ENCODE peak calls at places on chromosomes 11 and 22, in eight cellular contexts. U, S, E, V, Z, D, I and L are unnamed samples.

GRCh38 chr22:47331750-47332149 is 569.3 kb downstream of the TBC1D22A start:
- DNase-seq in U (no peak), S (no peak), E (no peak), V (no peak), Z (no peak), D (no peak), I (no peak), L (no peak)

GRCh38 chr11:6576471-6577373 is 26.7 kb downstream of the RRP8 start:
- DNase-seq in U (no peak), S (no peak), E (no peak), V (no peak), Z (peak; percentile 83), D (no peak), I (no peak), L (no peak)

GRCh38 chr11:65047581-65048422 is 6.8 kb downstream of the SAC3D1 start:
- DNase-seq in U (peak; percentile 53), S (no peak), E (peak; percentile 70), V (no peak), Z (peak; percentile 75), D (peak; percentile 7), I (no peak), L (no peak)

GRCh38 chr11:107840120-107840479 is 18.5 kb downstream of the SLC35F2 start:
- DNase-seq in U (no peak), S (no peak), E (no peak), V (no peak), Z (no peak), D (no peak), I (no peak), L (no peak)

GRCh38 chr22:36226189-36226588 is 13.1 kb downstream of the APOL2 start:
- DNase-seq in U (no peak), S (no peak), E (no peak), V (no peak), Z (no peak), D (no peak), I (no peak), L (no peak)

GRCh38 chr11:102546923-102547471 is 16.4 kb upstream of the MMP7 start:
- DNase-seq in U (no peak), S (no peak), E (no peak), V (no peak), Z (no peak), D (no peak), I (no peak), L (no peak)

GRCh38 chr22:44702479-44703219 is 645 bp downstream of the PRR5 start:
- DNase-seq in U (peak; percentile 50), S (peak; percentile 51), E (peak; percentile 71), V (peak; percentile 40), Z (no peak), D (no peak), I (no peak), L (peak; percentile 56)

GRCh38 chr11:65260302-65260701 is 1.5 kb upstream of the POLA2 start:
- DNase-seq in U (no peak), S (no peak), E (no peak), V (no peak), Z (peak; percentile 58), D (no peak), I (no peak), L (no peak)

GRCh38 chr11:112366777-112367176 is 106.1 kb upstream of the PLET1 start:
- DNase-seq in U (no peak), S (no peak), E (no peak), V (no peak), Z (no peak), D (no peak), I (no peak), L (no peak)

GRCh38 chr11:30567148-30567547 is 19.0 kb downstream of the MPPED2 start:
- DNase-seq in U (no peak), S (no peak), E (no peak), V (no peak), Z (no peak), D (no peak), I (no peak), L (no peak)